ENCODE peak calls at places on chromosomes 6 and 20, in ten cellular contexts. J, L, R, A, E, Q, G, T, P and U are unnamed samples.

GRCh38 chr6:82415820-82416219 is 52.2 kb downstream of the TPBG start:
- DNase-seq in P (no peak), A (no peak), J (peak; percentile 35), Q (no peak), R (no peak), L (no peak), E (no peak), G (peak; percentile 12), T (no peak), U (no peak)

GRCh38 chr6:33091957-33092356 is 16.2 kb downstream of the HLA-DPB1 start:
- DNase-seq in L (peak; percentile 69), J (no peak), A (no peak), E (no peak), T (peak; percentile 88), Q (no peak), R (peak; percentile 89), G (peak; percentile 31), P (no peak), U (no peak)

GRCh38 chr20:9442858-9443257 is 71.5 kb upstream of the LAMP5 start:
- DNase-seq in A (no peak), T (no peak), Q (peak; percentile 56), G (peak; percentile 9), P (peak; percentile 59), R (no peak), J (no peak), E (no peak), L (no peak), U (peak; percentile 5)

GRCh38 chr6:104940238-104940880 is 16.5 kb upstream of the LIN28B start:
- DNase-seq in R (peak; percentile 90), L (peak; percentile 95), G (no peak), T (peak; percentile 87), E (no peak), A (no peak), J (no peak), Q (no peak), P (no peak), U (peak; percentile 25)

GRCh38 chr6:111658445-111659154 is 52.9 kb upstream of the TRAF3IP2 start:
- DNase-seq in R (no peak), P (no peak), Q (peak; percentile 21), L (no peak), A (peak; percentile 33), G (peak; percentile 86), J (no peak), E (no peak), T (no peak), U (peak; percentile 22)

GRCh38 chr6:63576985-63577712 is 4.9 kb downstream of the LOC128125822 start:
- DNase-seq in T (no peak), E (no peak), Q (no peak), R (no peak), L (no peak), P (no peak), J (no peak), G (no peak), A (no peak), U (no peak)

GRCh38 chr6:152273638-152274037 is 363.5 kb downstream of the SYNE1 start:
- DNase-seq in A (no peak), E (peak; percentile 5), Q (no peak), R (peak; percentile 66), G (no peak), T (peak; percentile 73), P (no peak), L (peak; percentile 44), J (peak; percentile 58), U (no peak)

GRCh38 chr6:44576132-44576601 is 188.7 kb downstream of the CDC5L start:
- DNase-seq in Q (peak; percentile 41), G (peak; percentile 83), L (no peak), E (no peak), A (peak; percentile 37), P (no peak), R (no peak), J (no peak), T (no peak), U (no peak)

DNA sequence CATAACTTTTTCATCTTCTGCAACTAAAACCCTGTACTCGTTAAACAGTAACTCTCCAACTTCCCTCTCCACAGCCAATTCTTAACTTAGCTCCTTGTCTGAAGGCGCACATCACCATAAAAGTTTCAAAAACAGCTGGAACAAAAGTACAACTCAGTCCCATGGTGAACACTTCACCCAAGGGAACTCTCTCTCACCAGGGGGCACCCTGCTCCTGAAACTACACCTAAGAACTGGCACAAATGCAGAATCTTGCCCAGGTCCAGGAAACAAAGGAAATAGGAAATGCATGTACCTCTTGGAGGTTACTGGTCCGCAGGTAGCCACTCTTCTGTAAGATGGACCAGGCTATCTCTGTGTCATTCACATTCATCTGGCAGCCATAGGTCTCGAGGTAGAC is 6.6 kb downstream of the CDK5RAP1 start:
- DNase-seq in T (no peak), Q (no peak), E (no peak), G (no peak), J (no peak), A (peak; percentile 19), L (no peak), P (no peak), R (no peak), U (no peak)
- H2AFZ ChIP-seq in T (no peak overlapping the region), Q (no peak overlapping the region), E (no peak overlapping the region), G (no peak overlapping the region), J (no peak overlapping the region), A (no peak overlapping the region), L (no peak overlapping the region), P (no peak overlapping the region), R (no peak overlapping the region), U (no peak overlapping the region)

GRCh38 chr6:88426005-88426404 is 259.9 kb upstream of the CNR1 start:
- DNase-seq in T (no peak), J (no peak), A (no peak), P (no peak), G (no peak), Q (no peak), R (no peak), L (no peak), E (no peak), U (no peak)

GRCh38 chr6:88428068-88428467 is 261.9 kb upstream of the CNR1 start:
- DNase-seq in Q (no peak), L (no peak), T (no peak), G (no peak), A (no peak), P (no peak), J (no peak), E (no peak), R (no peak), U (no peak)

GRCh38 chr6:88422831-88423230 is 256.7 kb upstream of the CNR1 start:
- DNase-seq in A (no peak), P (no peak), E (no peak), L (no peak), R (peak; percentile 42), J (no peak), Q (no peak), T (peak; percentile 58), G (peak; percentile 28), U (no peak)
- H2AFZ ChIP-seq in A (no peak overlapping the region), P (no peak overlapping the region), E (no peak overlapping the region), L (no peak overlapping the region), R (peak overlapping the region; percentile 40), J (no peak overlapping the region), Q (no peak overlapping the region), T (no peak overlapping the region), G (no peak overlapping the region), U (no peak overlapping the region)

GRCh38 chr20:43057317-43057716 is 132.4 kb downstream of the PTPRT start:
- DNase-seq in Q (no peak), L (no peak), R (no peak), P (no peak), A (no peak), T (no peak), E (no peak), G (no peak), J (no peak), U (no peak)
- H2AFZ ChIP-seq in Q (no peak overlapping the region), L (no peak overlapping the region), R (no peak overlapping the region), P (no peak overlapping the region), A (no peak overlapping the region), T (no peak overlapping the region), E (no peak overlapping the region), G (no peak overlapping the region), J (no peak overlapping the region), U (no peak overlapping the region)

GRCh38 chr20:40880716-40881104 is 147.9 kb upstream of the TOP1 start:
- DNase-seq in A (no peak), R (no peak), E (no peak), J (no peak), Q (no peak), T (no peak), P (no peak), L (no peak), G (no peak), U (no peak)
- H2AFZ ChIP-seq in A (no peak overlapping the region), R (no peak overlapping the region), E (no peak overlapping the region), J (no peak overlapping the region), Q (no peak overlapping the region), T (no peak overlapping the region), P (peak overlapping the region; percentile 22), L (no peak overlapping the region), G (no peak overlapping the region), U (no peak overlapping the region)

DNA sequence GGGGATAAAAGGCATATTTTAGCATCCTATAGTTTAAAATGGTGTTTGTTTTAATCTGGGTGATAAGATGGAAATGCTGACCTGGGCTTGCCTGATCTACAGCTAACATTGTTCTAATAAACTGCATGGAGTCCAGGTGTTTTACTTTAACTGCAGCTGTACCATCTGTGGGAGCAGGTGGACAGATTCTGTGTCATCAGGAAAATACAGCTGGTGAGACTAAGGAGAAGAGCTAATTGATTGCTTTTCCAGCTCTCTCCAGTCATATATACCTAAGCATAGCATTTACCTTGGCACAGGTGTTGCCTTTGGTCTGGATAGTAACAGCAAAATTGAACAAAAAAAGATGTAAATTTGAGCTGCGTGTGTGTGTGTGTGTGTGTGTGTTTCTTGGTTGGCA is 31.6 kb downstream of the CBFA2T2 start:
- DNase-seq in J (no peak), A (no peak), R (no peak), P (no peak), E (no peak), Q (no peak), T (no peak), L (no peak), G (no peak), U (no peak)
- H2AFZ ChIP-seq in J (no peak overlapping the region), A (no peak overlapping the region), R (no peak overlapping the region), P (no peak overlapping the region), E (no peak overlapping the region), Q (no peak overlapping the region), T (no peak overlapping the region), L (no peak overlapping the region), G (no peak overlapping the region), U (no peak overlapping the region)

DNA sequence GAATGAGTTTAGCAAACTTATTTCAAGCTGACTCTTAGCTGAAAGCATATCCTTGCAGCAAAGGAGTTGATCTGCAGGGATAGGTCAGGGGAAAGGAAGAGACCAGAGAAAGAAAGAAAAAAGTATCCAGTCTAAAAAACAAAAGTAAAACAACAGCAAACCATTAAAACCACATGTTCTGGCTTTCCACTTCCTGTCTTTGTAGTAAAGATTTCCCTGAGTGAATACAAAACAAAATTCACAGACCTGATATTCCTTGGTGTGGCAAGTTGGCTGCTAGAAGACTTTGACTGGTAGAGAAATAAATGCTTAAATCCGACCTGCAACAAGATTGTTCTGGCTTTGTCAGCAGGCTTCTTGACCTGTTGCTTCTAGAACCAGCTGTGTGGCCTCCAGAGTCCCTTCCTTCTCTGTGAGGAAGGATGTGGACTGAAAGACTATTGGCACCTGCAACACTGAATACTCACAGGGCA is 23.4 kb upstream of the MCM3 start:
- DNase-seq in G (no peak), A (no peak), T (no peak), R (no peak), E (no peak), Q (no peak), P (no peak), L (no peak), J (no peak), U (no peak)
- H2AFZ ChIP-seq in G (peak overlapping the region; percentile 28), A (no peak overlapping the region), T (no peak overlapping the region), R (peak overlapping the region; percentile 82), E (peak overlapping the region; percentile 65), Q (peak overlapping the region; percentile 68), P (peak overlapping the region; percentile 70), L (no peak overlapping the region), J (no peak overlapping the region), U (no peak overlapping the region)